ENCODE peak calls at places on chromosomes 16 and 17, in five cellular contexts. One of them, this sample, is unnamed.

GRCh38 chr16:48050871-48051270 is 104.9 kb downstream of the ABCC12 start:
- DNase-seq in Karpas-422: no peak
- DNase-seq in pancreas: no peak
- DNase-seq in endodermal cell: peak; percentile 61
- DNase-seq in brain microvascular endothelial cell: no peak
- DNase-seq in this sample: no peak

GRCh38 chr17:5211458-5211857 is 19.8 kb upstream of the ZNF594 start:
- DNase-seq in endodermal cell: no peak
- DNase-seq in brain microvascular endothelial cell: no peak
- DNase-seq in pancreas: no peak
- DNase-seq in Karpas-422: no peak
- DNase-seq in this sample: no peak

GRCh38 chr17:10071141-10071540 is 127.3 kb downstream of the GAS7 start:
- DNase-seq in pancreas: no peak
- DNase-seq in Karpas-422: no peak
- DNase-seq in endodermal cell: no peak
- DNase-seq in brain microvascular endothelial cell: no peak
- DNase-seq in this sample: no peak

GRCh38 chr17:72412650-72413076 is 291.8 kb downstream of the SOX9 start:
- DNase-seq in Karpas-422: no peak
- DNase-seq in endodermal cell: no peak
- DNase-seq in brain microvascular endothelial cell: no peak
- DNase-seq in pancreas: no peak
- DNase-seq in this sample: no peak

GRCh38 chr17:42754782-42755181 is 6.2 kb upstream of the RAMP2 start:
- DNase-seq in brain microvascular endothelial cell: no peak
- DNase-seq in endodermal cell: no peak
- DNase-seq in pancreas: no peak
- DNase-seq in Karpas-422: no peak
- DNase-seq in this sample: no peak

GRCh38 chr16:55003306-55003705 is 72.6 kb downstream of the IRX5 start:
- DNase-seq in brain microvascular endothelial cell: no peak
- DNase-seq in Karpas-422: no peak
- DNase-seq in pancreas: no peak
- DNase-seq in endodermal cell: no peak
- DNase-seq in this sample: no peak

GRCh38 chr17:38339891-38340290 is 3.9 kb downstream of the GPR179 start:
- DNase-seq in Karpas-422: no peak
- DNase-seq in brain microvascular endothelial cell: no peak
- DNase-seq in pancreas: no peak
- DNase-seq in endodermal cell: no peak
- DNase-seq in this sample: no peak

GRCh38 chr16:8589293-8590160 is 784 bp downstream of the TMEM114 start:
- DNase-seq in Karpas-422: no peak
- DNase-seq in endodermal cell: peak; percentile 85
- DNase-seq in brain microvascular endothelial cell: no peak
- DNase-seq in pancreas: no peak
- DNase-seq in this sample: no peak

GRCh38 chr17:74742978-74743545 is 5.4 kb upstream of the NHERF1 start:
- DNase-seq in pancreas: no peak
- DNase-seq in brain microvascular endothelial cell: no peak
- DNase-seq in endodermal cell: no peak
- DNase-seq in Karpas-422: no peak
- DNase-seq in this sample: no peak

GRCh38 chr17:17139972-17140589 is 66.1 kb downstream of the PLD6 start:
- DNase-seq in endodermal cell: peak; percentile 73
- DNase-seq in brain microvascular endothelial cell: no peak
- DNase-seq in Karpas-422: no peak
- DNase-seq in pancreas: no peak
- DNase-seq in this sample: no peak

GRCh38 chr16:76318565-76318964 is 41.4 kb downstream of the CNTNAP4 start:
- DNase-seq in brain microvascular endothelial cell: no peak
- DNase-seq in pancreas: no peak
- DNase-seq in Karpas-422: no peak
- DNase-seq in endodermal cell: no peak
- DNase-seq in this sample: no peak

GRCh38 chr17:1108560-1108809 is 71.3 kb downstream of the ABR start:
- DNase-seq in pancreas: no peak
- DNase-seq in brain microvascular endothelial cell: no peak
- DNase-seq in Karpas-422: no peak
- DNase-seq in endodermal cell: no peak
- DNase-seq in this sample: no peak

GRCh38 chr17:60604686-60605334 is 4.8 kb downstream of the PPM1D start:
- DNase-seq in Karpas-422: no peak
- DNase-seq in brain microvascular endothelial cell: peak; percentile 37
- DNase-seq in endodermal cell: no peak
- DNase-seq in pancreas: peak; percentile 30
- DNase-seq in this sample: no peak

GRCh38 chr16:69890114-69890890 is 60.8 kb upstream of the CLEC18A start:
- DNase-seq in pancreas: peak; percentile 46
- DNase-seq in brain microvascular endothelial cell: no peak
- DNase-seq in Karpas-422: no peak
- DNase-seq in endodermal cell: peak; percentile 77
- DNase-seq in this sample: peak; percentile 27

GRCh38 chr16:62077998-62078397 is 41.8 kb upstream of the CDH8 start:
- DNase-seq in brain microvascular endothelial cell: peak; percentile 5
- DNase-seq in Karpas-422: no peak
- DNase-seq in pancreas: no peak
- DNase-seq in endodermal cell: peak; percentile 91
- DNase-seq in this sample: peak; percentile 54

GRCh38 chr16:15054357-15055140 is 1.3 kb downstream of the NTAN1 start:
- DNase-seq in brain microvascular endothelial cell: no peak
- DNase-seq in Karpas-422: no peak
- DNase-seq in pancreas: no peak
- DNase-seq in endodermal cell: no peak
- DNase-seq in this sample: no peak

GRCh38 chr16:69404275-69404805 is 18.5 kb upstream of the TERF2 start:
- DNase-seq in brain microvascular endothelial cell: no peak
- DNase-seq in Karpas-422: no peak
- DNase-seq in endodermal cell: no peak
- DNase-seq in pancreas: no peak
- DNase-seq in this sample: no peak

GRCh38 chr17:3534881-3535252 is 22.7 kb downstream of the TRPV3 start:
- DNase-seq in pancreas: no peak
- DNase-seq in endodermal cell: peak; percentile 87
- DNase-seq in Karpas-422: peak; percentile 49
- DNase-seq in brain microvascular endothelial cell: no peak
- DNase-seq in this sample: no peak

GRCh38 chr17:1573932-1574696 is 11.5 kb upstream of the PITPNA start:
- DNase-seq in pancreas: peak; percentile 90
- DNase-seq in Karpas-422: peak; percentile 92
- DNase-seq in endodermal cell: peak; percentile 98
- DNase-seq in brain microvascular endothelial cell: peak; percentile 54
- DNase-seq in this sample: no peak

GRCh38 chr16:56669840-56670639 is 426 bp downstream of the MT1H start:
- DNase-seq in pancreas: no peak
- DNase-seq in endodermal cell: peak; percentile 60
- DNase-seq in Karpas-422: no peak
- DNase-seq in brain microvascular endothelial cell: no peak
- DNase-seq in this sample: no peak

GRCh38 chr16:57531635-57532220 is 4.6 kb downstream of the CCDC102A start:
- DNase-seq in brain microvascular endothelial cell: no peak
- DNase-seq in Karpas-422: no peak
- DNase-seq in pancreas: no peak
- DNase-seq in endodermal cell: peak; percentile 31
- DNase-seq in this sample: no peak

GRCh38 chr17:37089998-37090397 is 141.2 kb downstream of the AATF start:
- DNase-seq in pancreas: no peak
- DNase-seq in brain microvascular endothelial cell: no peak
- DNase-seq in Karpas-422: no peak
- DNase-seq in endodermal cell: no peak
- DNase-seq in this sample: no peak

GRCh38 chr16:78484509-78485058 is 385.1 kb downstream of the WWOX start:
- DNase-seq in pancreas: no peak
- DNase-seq in Karpas-422: no peak
- DNase-seq in brain microvascular endothelial cell: no peak
- DNase-seq in endodermal cell: no peak
- DNase-seq in this sample: no peak

GRCh38 chr17:75271955-75272847 is 1.2 kb upstream of the MIF4GD start:
- DNase-seq in pancreas: peak; percentile 40
- DNase-seq in brain microvascular endothelial cell: no peak
- DNase-seq in endodermal cell: peak; percentile 66
- DNase-seq in Karpas-422: peak; percentile 84
- DNase-seq in this sample: no peak

GRCh38 chr16:69563605-69564580 is 1.9 kb upstream of the NFAT5 start:
- DNase-seq in Karpas-422: peak; percentile 87
- DNase-seq in pancreas: no peak
- DNase-seq in brain microvascular endothelial cell: peak; percentile 10
- DNase-seq in endodermal cell: peak; percentile 72
- DNase-seq in this sample: no peak

GRCh38 chr16:49278944-49279725 is 2.5 kb downstream of the CBLN1 start:
- DNase-seq in pancreas: no peak
- DNase-seq in endodermal cell: peak; percentile 71
- DNase-seq in Karpas-422: no peak
- DNase-seq in brain microvascular endothelial cell: no peak
- DNase-seq in this sample: no peak

DNA sequence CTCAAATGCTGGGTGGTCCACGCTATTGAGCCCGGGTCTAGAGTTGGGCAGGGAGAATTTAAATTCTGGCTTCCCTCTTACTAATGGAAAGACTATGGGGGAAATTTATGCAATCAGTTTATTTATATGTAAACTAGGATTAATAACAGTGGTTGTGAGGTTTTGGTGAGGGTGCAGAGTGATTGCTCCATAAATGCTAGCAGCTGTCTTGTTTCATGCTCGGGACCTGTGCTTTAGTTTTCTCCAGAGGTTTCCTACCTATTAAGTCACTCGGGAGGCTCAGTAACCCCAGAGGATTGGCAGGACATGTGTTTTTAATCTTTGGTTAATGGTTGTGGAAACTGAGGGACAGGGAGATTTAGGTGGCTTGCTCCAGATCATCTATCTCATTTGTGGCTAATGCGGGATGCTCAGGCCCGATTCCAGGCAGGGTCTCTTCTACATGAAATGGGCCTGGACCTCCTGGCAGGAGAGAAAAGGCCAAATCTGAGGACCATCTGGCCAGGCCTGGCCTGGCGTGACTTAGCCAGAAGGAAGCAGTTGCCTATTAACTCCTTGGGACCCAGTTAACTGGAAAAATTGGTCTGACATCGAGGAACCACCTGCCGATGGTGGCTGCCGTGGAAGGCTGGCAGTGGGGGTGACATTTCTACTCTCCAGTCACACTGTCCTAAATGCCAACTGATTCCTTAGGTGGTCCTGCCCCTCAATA is 2.1 kb downstream of the PRCD start:
- DNase-seq in brain microvascular endothelial cell: no peak
- DNase-seq in endodermal cell: no peak
- DNase-seq in Karpas-422: no peak
- DNase-seq in pancreas: no peak
- DNase-seq in this sample: no peak
- H3K27ac ChIP-seq in brain microvascular endothelial cell: no peak overlapping the region
- H3K27ac ChIP-seq in endodermal cell: no peak overlapping the region
- H3K27ac ChIP-seq in Karpas-422: no peak overlapping the region
- H3K27ac ChIP-seq in pancreas: no peak overlapping the region
- H3K27ac ChIP-seq in this sample: no peak overlapping the region

DNA sequence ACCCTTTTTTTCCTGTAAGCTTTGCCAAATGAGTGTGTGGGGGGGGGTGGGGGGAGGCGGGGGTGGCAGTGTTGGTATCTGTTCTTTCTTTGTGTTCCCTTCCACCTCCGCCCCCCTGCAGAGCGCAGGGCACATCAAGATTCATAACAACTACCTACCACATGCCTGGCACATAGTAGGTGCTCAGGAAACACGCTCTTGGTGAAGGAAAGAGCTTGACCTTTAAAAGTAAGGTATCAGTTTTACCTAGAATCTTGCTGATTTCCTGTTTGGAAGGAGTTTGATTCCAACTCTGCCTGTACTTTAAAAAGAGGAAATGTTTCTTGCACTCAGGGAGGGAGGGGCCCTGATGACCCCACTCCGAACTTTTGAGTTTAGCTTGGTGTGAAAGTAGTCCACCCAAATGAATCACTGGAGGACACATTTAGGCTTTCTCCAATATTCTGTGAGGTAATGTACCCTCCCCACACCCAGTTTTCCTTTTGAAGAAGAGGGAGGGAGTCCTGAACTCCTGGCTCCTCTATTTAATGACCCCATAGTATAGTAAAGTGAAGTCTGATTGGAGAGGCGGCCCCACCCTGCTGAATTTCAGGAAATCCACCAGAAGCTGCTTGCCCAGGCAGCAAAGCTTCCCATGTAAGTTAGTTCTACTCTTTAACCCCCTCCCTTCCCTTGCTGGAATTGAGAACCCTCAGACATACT is 549 bp upstream of the FAM20A start:
- DNase-seq in endodermal cell: no peak
- DNase-seq in pancreas: no peak
- DNase-seq in brain microvascular endothelial cell: no peak
- DNase-seq in Karpas-422: no peak
- DNase-seq in this sample: no peak
- H3K27ac ChIP-seq in endodermal cell: no peak overlapping the region
- H3K27ac ChIP-seq in pancreas: no peak overlapping the region
- H3K27ac ChIP-seq in brain microvascular endothelial cell: no peak overlapping the region
- H3K27ac ChIP-seq in Karpas-422: no peak overlapping the region
- H3K27ac ChIP-seq in this sample: no peak overlapping the region

GRCh38 chr16:81695431-81695890 is 83.6 kb upstream of the PLCG2 start:
- DNase-seq in Karpas-422: no peak
- DNase-seq in brain microvascular endothelial cell: no peak
- DNase-seq in endodermal cell: no peak
- DNase-seq in pancreas: no peak
- DNase-seq in this sample: no peak
- H3K27ac ChIP-seq in Karpas-422: no peak overlapping the region
- H3K27ac ChIP-seq in brain microvascular endothelial cell: no peak overlapping the region
- H3K27ac ChIP-seq in endodermal cell: peak overlapping the region; percentile 86
- H3K27ac ChIP-seq in pancreas: no peak overlapping the region
- H3K27ac ChIP-seq in this sample: no peak overlapping the region

DNA sequence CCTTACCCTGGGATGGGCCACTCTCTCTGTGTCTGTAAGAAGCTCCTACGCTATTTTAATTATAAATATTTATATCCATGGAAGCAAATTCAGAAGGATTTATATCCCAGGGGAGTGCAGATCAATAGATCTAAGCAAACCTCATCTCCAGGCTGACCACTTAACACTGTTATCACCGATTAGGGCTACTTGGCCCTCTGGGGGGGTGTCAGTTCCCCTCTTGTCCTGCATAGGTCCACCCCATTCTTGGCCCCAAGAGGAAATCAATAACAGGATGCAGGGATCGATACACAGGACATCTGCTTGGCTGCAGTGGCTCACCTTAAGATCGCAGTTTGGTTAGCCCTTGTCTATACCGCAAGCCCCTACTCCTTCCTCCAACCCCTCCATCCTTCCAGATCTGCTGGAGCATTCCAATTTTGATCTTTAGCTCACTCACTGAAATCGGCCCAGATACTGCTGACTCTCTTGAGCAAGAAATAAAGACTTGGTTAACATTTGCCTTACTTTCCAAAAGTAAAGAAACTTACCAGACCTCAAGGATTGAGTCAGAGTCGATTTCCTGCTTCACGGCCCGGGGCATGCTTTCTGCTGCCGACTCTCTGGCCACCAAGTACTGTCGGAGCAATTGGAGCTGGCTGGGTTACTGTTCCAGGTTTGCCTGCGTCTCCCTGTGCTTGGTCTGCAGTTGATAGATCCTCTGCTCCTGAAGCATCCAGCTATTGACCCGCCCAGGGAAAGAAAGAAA is 112.3 kb upstream of the PMFBP1 start:
- DNase-seq in endodermal cell: no peak
- DNase-seq in pancreas: no peak
- DNase-seq in brain microvascular endothelial cell: peak; percentile 2
- DNase-seq in Karpas-422: no peak
- DNase-seq in this sample: no peak
- H3K27ac ChIP-seq in endodermal cell: no peak overlapping the region
- H3K27ac ChIP-seq in pancreas: no peak overlapping the region
- H3K27ac ChIP-seq in brain microvascular endothelial cell: no peak overlapping the region
- H3K27ac ChIP-seq in Karpas-422: no peak overlapping the region
- H3K27ac ChIP-seq in this sample: no peak overlapping the region

This sample was measured in iPS DF 6.9.